ENCODE peak calls at places on chromosomes 11 and 22, in four cellular contexts. X, T, K and N are unnamed samples.

GRCh38 chr11:8760896-8761295 is 78.3 kb downstream of the RPL27A start:
- DNase-seq in X (no peak), T (no peak), K (no peak), N (no peak)

GRCh38 chr11:35549787-35550186 is 24.4 kb upstream of the PAMR1 start:
- DNase-seq in X (no peak), T (peak), K (no peak), N (no peak)

GRCh38 chr11:93467054-93467453 is 76.1 kb downstream of the SMCO4 start:
- DNase-seq in X (no peak), T (no peak), K (no peak), N (no peak)

GRCh38 chr22:22450343-22450839 is 58.2 kb downstream of the ZNF280B start:
- DNase-seq in X (no peak), T (peak), K (no peak), N (no peak)

GRCh38 chr11:95068549-95068948 is 1.8 kb downstream of the SRSF8 start:
- DNase-seq in X (peak), T (peak), K (peak), N (peak)

GRCh38 chr11:57410287-57410686 is 16.6 kb downstream of the SLC43A3 start:
- DNase-seq in X (no peak), T (no peak), K (no peak), N (no peak)

GRCh38 chr11:2178906-2179494 is 7.4 kb upstream of the TH start:
- DNase-seq in X (no peak), T (no peak), K (no peak), N (peak)

GRCh38 chr11:111531687-111532364 is 8.7 kb upstream of the LAYN start:
- DNase-seq in X (no peak), T (no peak), K (no peak), N (no peak)

GRCh38 chr11:111974451-111974850 is 37.3 kb downstream of the DIXDC1 start:
- DNase-seq in X (no peak), T (no peak), K (no peak), N (no peak)

GRCh38 chr11:68140496-68141246 is 19.5 kb upstream of the CHKA start:
- DNase-seq in X (no peak), T (no peak), K (no peak), N (no peak)